ENCODE peak calls at places on chromosomes 6 and 20, in five cellular contexts. Y, U, R, K and X are unnamed samples.

GRCh38 chr20:24742989-24743388 is 206.1 kb upstream of the CST7 start:
- DNase-seq in R (no peak), K (no peak), U (no peak), Y (no peak), X (no peak)

GRCh38 chr6:82978362-82978945 is 87.2 kb downstream of the UBE3D start:
- DNase-seq in U (no peak), K (no peak), Y (no peak), R (no peak), X (no peak)

GRCh38 chr6:30450908-30451818 is 38.1 kb upstream of the HLA-E start:
- DNase-seq in U (no peak), K (peak), Y (peak), R (peak), X (no peak)

GRCh38 chr6:134077301-134077700 is 24.9 kb upstream of the SLC2A12 start:
- DNase-seq in K (no peak), R (peak), Y (no peak), U (no peak), X (no peak)

GRCh38 chr6:82248233-82248735 is 740 bp upstream of the IBTK start:
- DNase-seq in U (no peak), Y (peak), R (peak), K (no peak), X (peak)

GRCh38 chr20:830011-830521 is 3.4 kb upstream of the FAM110A start:
- DNase-seq in K (no peak), U (no peak), Y (no peak), R (peak), X (no peak)

GRCh38 chr20:34971873-34972235 is 16.2 kb downstream of the MYH7B start:
- DNase-seq in Y (no peak), K (no peak), R (no peak), U (no peak), X (no peak)

GRCh38 chr20:63932606-63933160 is 23.5 kb downstream of the UCKL1 start:
- DNase-seq in R (no peak), U (no peak), K (no peak), Y (no peak), X (no peak)

GRCh38 chr6:674406-674805 is 17.5 kb upstream of the HUS1B start:
- DNase-seq in K (no peak), R (no peak), Y (no peak), U (no peak), X (no peak)

GRCh38 chr20:50034567-50035170 is 51.9 kb downstream of the SNAI1 start:
- DNase-seq in Y (no peak), U (no peak), R (peak), K (no peak), X (no peak)

GRCh38 chr6:150377211-150377781 is 8.5 kb downstream of the IYD start:
- DNase-seq in U (no peak), K (peak), R (no peak), Y (no peak), X (no peak)

GRCh38 chr6:154919806-154920205 is 75.3 kb upstream of the TIAM2 start:
- DNase-seq in K (no peak), Y (no peak), R (no peak), U (no peak), X (no peak)

GRCh38 chr6:11197175-11197535 is 35.3 kb downstream of the NEDD9 start:
- DNase-seq in Y (no peak), U (no peak), K (no peak), R (peak), X (no peak)

GRCh38 chr20:12860619-12861247 is 148.0 kb upstream of the SPTLC3 start:
- DNase-seq in K (no peak), U (no peak), Y (no peak), R (no peak), X (no peak)

GRCh38 chr20:63973636-63974401 is 4.1 kb upstream of the ZNF512B start:
- DNase-seq in K (peak), R (peak), Y (peak), U (no peak), X (peak)

GRCh38 chr20:20267685-20268429 is 100.0 kb upstream of the INSM1 start:
- DNase-seq in U (no peak), R (no peak), K (no peak), Y (no peak), X (no peak)

GRCh38 chr6:97630592-97630991 is 347.6 kb upstream of the MMS22L start:
- DNase-seq in K (no peak), U (no peak), Y (no peak), R (peak), X (no peak)

GRCh38 chr6:83216806-83217205 is 23.6 kb downstream of the RWDD2A start:
- DNase-seq in R (peak), Y (no peak), K (no peak), U (no peak), X (no peak)

GRCh38 chr20:13492001-13492480 is 146.7 kb downstream of the TASP1 start:
- DNase-seq in Y (no peak), R (peak), K (no peak), U (no peak), X (peak)

GRCh38 chr6:102127253-102127652 is 733.7 kb downstream of the GRIK2 start:
- DNase-seq in R (no peak), U (no peak), Y (no peak), K (no peak), X (no peak)

GRCh38 chr6:42378125-42378524 is 73.6 kb downstream of the TRERF1 start:
- DNase-seq in Y (no peak), K (no peak), R (no peak), U (no peak), X (no peak)

GRCh38 chr6:45474376-45474775 is 96.6 kb upstream of the SUPT3H start:
- DNase-seq in U (no peak), K (no peak), R (peak), Y (no peak), X (no peak)

GRCh38 chr6:89509719-89510339 is 76.9 kb downstream of the ANKRD6 start:
- DNase-seq in Y (no peak), R (no peak), K (no peak), U (no peak), X (no peak)

GRCh38 chr6:37323568-37323967 is 30.2 kb upstream of the RNF8 start:
- DNase-seq in K (no peak), Y (no peak), R (peak), U (no peak), X (no peak)

GRCh38 chr20:3194617-3195280 is 9.7 kb downstream of the DDRGK1 start:
- DNase-seq in R (no peak), Y (peak), U (no peak), K (no peak), X (no peak)

GRCh38 chr6:22157233-22157632 is 139.6 kb downstream of the PRL start:
- DNase-seq in K (no peak), U (no peak), R (no peak), Y (no peak), X (no peak)

GRCh38 chr6:119110601-119111548 is 32.4 kb upstream of the FAM184A start:
- DNase-seq in R (peak), U (no peak), Y (no peak), K (no peak), X (peak)

GRCh38 chr6:42068173-42068572 is 17.8 kb downstream of the TAF8 start:
- DNase-seq in U (no peak), R (no peak), K (no peak), Y (no peak), X (no peak)

GRCh38 chr6:99819853-99820252 is 174.2 kb downstream of the MCHR2 start:
- DNase-seq in U (no peak), K (no peak), Y (no peak), R (no peak), X (no peak)

GRCh38 chr20:22524393-22525015 is 59.9 kb downstream of the FOXA2 start:
- DNase-seq in Y (no peak), R (no peak), U (no peak), K (no peak), X (no peak)

GRCh38 chr20:13649548-13649947 is 10.8 kb upstream of the TASP1 start:
- DNase-seq in R (no peak), U (no peak), K (no peak), Y (no peak), X (no peak)

GRCh38 chr6:52904562-52905279 is 4.8 kb downstream of the GSTA3 start:
- DNase-seq in R (no peak), U (no peak), K (no peak), Y (no peak), X (no peak)

GRCh38 chr6:15254074-15254975 is 8.5 kb downstream of the JARID2 start:
- DNase-seq in R (no peak), Y (no peak), K (no peak), U (no peak), X (no peak)

GRCh38 chr6:140671926-140672325 is 1297.5 kb upstream of the CITED2 start:
- DNase-seq in Y (no peak), K (no peak), R (no peak), U (no peak), X (no peak)

GRCh38 chr6:18269253-18269652 is 4.9 kb upstream of the DEK start:
- DNase-seq in R (peak), U (no peak), K (no peak), Y (no peak), X (no peak)

GRCh38 chr20:43949741-43950618 is 35.3 kb downstream of the TOX2 start:
- DNase-seq in K (peak), Y (peak), U (peak), R (no peak), X (no peak)

GRCh38 chr6:166419268-166419667 is 36.5 kb upstream of the MPC1 start:
- DNase-seq in Y (no peak), K (no peak), R (peak), U (no peak), X (no peak)

GRCh38 chr6:162602759-162603158 is 124.8 kb downstream of the PRKN start:
- DNase-seq in Y (no peak), R (no peak), U (no peak), K (no peak), X (no peak)

GRCh38 chr20:6711950-6712634 is 55.4 kb upstream of the BMP2 start:
- DNase-seq in R (no peak), Y (no peak), U (no peak), K (no peak), X (no peak)

DNA sequence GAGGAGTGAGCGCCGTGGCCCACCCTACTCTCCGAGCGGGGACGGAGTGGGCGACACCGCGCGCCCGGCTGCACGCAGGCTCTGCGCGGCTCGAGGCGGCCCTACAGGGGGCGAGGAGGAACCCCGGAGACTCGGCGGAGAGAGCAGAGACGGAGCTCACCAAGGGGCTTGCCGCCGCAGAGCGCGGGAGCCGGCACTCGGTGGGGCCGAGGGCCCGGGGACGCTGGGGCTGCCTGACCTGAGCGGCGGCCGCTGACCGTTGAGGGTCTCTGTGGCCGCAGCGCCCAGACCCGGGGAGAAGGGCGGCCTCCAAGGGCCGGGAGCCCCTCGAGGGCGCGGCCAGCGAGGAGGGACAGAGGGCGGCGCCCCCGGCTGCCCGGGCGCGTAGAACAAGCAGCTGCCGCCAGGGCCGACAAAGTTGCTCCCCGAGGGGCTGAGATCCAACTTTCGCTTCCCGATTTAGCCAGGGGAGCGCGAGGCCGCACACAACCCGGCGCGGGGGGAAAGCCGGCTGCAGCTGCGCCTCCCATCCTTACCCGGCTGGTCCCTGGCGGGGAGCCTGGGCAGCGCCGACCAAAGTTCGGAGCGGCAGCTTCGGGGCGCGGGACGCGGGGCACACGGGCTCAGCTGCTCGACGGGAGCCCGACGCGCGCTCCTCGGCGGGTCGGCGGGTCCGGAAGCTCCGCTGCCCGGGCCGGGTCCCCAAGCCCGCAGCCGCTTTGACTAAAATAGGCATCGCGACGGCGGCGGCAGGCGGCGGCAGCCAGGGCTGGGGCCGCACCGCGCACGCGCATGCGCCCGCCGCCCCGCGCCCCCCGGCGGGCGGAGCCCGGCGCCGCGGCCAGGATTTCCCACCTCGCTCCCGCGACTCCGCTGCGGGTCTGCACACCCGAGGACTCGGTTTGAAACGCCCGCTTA is 43.1 kb downstream of the POPDC3 start:
- DNase-seq in R (peak), K (peak), U (no peak), Y (peak), X (peak)
- TF ChIP-seq POLR2A in R (no peak), K (no peak), U (no peak), Y (no peak), X (no peak)

DNA sequence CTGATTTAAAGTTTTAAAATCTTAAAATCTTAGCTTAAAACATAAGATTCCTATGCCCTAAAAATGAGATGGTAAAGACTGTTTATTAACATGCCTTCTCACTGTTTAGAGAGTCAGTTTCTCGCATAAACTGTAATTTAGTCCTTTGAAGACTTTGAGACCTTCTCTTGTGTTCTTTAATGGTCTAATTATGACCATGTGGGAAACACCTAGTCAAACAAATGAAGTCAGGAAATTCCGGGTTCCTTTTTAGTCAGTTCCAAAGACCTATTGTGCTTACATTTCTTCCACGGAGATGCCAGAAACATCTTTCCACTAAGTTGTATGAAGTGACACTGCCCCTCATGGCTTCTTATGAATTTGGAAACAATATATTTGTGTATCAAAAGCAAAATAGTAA is 64.2 kb upstream of the KIF25 start:
- DNase-seq in K (no peak), R (no peak), Y (no peak), U (no peak), X (no peak)
- H3K27ac ChIP-seq in K (no peak), R (no peak), Y (no peak), U (no peak), X (no peak)

DNA sequence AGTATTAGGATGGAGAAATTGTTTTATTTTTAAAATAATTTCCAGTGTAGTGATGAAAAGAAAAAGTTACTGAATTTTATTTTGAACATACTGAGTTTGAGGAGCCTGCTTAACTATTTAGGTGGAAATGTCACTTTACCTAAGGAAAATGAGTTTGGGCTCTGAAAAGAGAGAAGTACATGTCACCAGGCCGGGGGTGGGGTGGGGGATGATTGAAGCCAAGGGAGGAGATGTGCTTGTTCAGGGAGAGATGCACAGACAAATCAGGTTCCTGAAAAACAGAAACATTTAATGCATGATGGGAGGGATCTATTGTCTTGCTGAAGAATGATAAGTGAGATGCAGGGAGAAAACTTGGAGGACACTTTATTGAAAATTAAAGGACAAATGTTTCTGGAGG is 71.3 kb downstream of the PLCB1 start:
- DNase-seq in Y (no peak), U (no peak), R (no peak), K (no peak), X (no peak)
- TF ChIP-seq POLR2A in Y (no peak), U (no peak), R (no peak), K (no peak), X (no peak)

DNA sequence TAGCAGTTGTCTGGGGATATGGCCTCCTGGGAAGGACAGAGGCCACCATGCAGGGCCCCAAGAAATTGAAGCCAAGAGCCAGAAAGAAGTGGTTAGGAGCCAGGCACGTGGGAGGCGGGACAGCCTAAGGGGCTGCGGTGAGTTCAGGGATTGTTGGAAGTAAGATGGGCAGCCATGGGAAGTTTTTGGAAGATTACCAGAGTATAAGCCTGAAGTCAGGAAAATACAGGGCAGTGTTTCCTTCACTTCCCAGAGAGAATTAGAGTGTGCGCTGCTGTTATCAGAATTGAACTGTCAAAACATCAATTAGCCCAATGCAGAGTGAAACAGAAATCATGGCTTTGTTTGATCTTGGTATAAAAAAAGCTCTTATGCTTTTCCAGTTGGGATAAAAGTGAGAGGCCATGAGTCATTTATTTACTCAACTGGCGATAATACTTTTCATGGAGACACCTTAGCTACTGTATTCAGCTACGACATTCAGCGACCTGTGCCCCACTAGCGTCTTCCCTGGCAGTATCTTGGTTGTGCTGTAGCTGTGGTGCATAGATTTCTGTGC is 66.9 kb downstream of the PHACTR2 start:
- DNase-seq in Y (no peak), U (no peak), K (no peak), R (peak), X (no peak)
- H3K27ac ChIP-seq in Y (no peak), U (peak), K (no peak), R (peak), X (peak)

GRCh38 chr6:156809034-156809433 is 31.9 kb downstream of the ARID1B start:
- DNase-seq in U (no peak), K (no peak), R (peak), Y (no peak), X (no peak)
- TF ChIP-seq POLR2A in U (no peak), K (no peak), R (no peak), Y (no peak), X (no peak)

GRCh38 chr20:4509825-4510522 is 211.7 kb upstream of the PRND start:
- DNase-seq in U (no peak), Y (no peak), R (peak), K (no peak), X (no peak)
- H3K27ac ChIP-seq in U (no peak), Y (no peak), R (peak), K (no peak), X (no peak)

GRCh38 chr6:152984387-152984872 is 1.6 kb upstream of the FBXO5 start:
- DNase-seq in Y (no peak), U (no peak), R (no peak), K (no peak), X (no peak)

GRCh38 chr6:152983637-152984386 is 971 bp upstream of the FBXO5 start:
- DNase-seq in Y (peak), U (peak), K (peak), R (peak), X (peak)

GRCh38 chr6:152981219-152981618 is 1.6 kb downstream of the FBXO5 start:
- DNase-seq in K (no peak), R (no peak), U (no peak), Y (no peak), X (no peak)

GRCh38 chr6:152981989-152982767 is 663 bp downstream of the FBXO5 start:
- DNase-seq in K (peak), Y (peak), R (no peak), U (no peak), X (no peak)

DNA sequence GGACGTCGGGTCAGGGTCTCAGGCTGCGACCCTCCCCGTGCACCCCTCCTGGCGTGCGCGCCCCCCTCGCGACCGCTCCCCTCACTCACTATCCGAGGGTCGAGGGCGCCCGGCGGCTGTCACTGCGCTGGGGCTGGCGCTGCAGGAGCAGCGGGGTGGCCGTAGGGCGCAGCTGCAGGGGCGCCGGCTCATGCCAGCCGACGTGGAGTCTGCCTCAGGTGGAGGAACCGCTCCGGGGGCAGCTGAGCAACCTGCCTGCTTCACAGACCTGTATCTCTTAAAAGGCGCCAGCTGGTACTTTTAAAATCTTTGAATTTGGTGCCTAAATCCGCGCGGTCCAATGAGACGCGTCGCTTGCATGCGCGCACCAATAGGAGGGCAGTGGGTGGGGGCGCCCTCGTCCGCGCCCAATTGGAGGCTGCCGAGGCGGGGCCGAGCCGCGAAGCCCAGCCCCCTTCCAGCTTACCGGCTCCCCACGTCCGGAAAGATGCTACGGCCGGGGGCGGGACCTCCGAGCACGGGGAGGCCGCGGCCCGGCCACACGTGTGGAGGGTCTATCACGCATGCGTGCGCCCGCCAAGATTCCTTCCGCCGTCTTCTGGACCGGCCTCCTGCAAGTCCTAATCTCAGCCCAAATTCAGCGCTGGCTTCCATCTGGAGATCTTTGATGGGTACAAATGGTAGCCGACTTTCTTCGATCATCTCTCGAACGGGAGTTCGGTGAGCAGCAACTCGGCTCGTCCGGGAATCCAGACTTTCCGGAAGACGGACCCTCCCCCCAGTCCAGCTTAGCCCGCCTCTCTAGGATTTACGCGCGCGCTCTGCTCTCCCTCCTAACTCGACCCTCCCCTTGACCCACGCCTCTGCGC is at the start of gene FBXO5:
- DNase-seq in R (peak), Y (peak), U (peak), K (peak), X (peak)
- TF ChIP-seq POLR2A in R (peak), Y (no peak), U (no peak), K (peak), X (no peak)